ENCODE peak calls at places on chromosomes 11 and 22, in ten cellular contexts. L, W, G, I, C, M, U, N, X and J are unnamed samples.
A peak's percentile ranks its signal among the peaks of the same experiment; 100 is the strongest.

GRCh38 chr11:7098235-7098832 is 9.5 kb downstream of the RBMXL2 start:
- DNase-seq in L (no peak), W (no peak), G (no peak), I (no peak), C (peak; percentile 37), M (no peak), U (peak; percentile 64), N (peak; percentile 48), X (peak; percentile 33), J (no peak)

GRCh38 chr11:1218256-1218787 is 4.5 kb upstream of the MUC5B start:
- DNase-seq in L (no peak), W (no peak), G (no peak), I (no peak), C (no peak), M (no peak), U (no peak), N (no peak), X (no peak), J (peak; percentile 4)

GRCh38 chr11:61446211-61446651 is 16.3 kb downstream of the SDHAF2 start:
- DNase-seq in L (peak; percentile 87), W (peak; percentile 65), G (peak; percentile 63), I (peak; percentile 90), C (peak; percentile 94), M (peak; percentile 77), U (peak; percentile 99), N (peak; percentile 48), X (peak; percentile 74), J (peak; percentile 88)

GRCh38 chr22:36356708-36357694 is 30.8 kb downstream of the MYH9 start:
- DNase-seq in L (peak; percentile 45), W (no peak), G (no peak), I (no peak), C (no peak), M (no peak), U (no peak), N (no peak), X (no peak), J (no peak)

GRCh38 chr11:3207530-3208189 is 11.0 kb downstream of the MRGPRG start:
- DNase-seq in L (no peak), W (no peak), G (no peak), I (no peak), C (no peak), M (no peak), U (no peak), N (no peak), X (no peak), J (no peak)

GRCh38 chr22:36763576-36763975 is 12.3 kb downstream of the IFT27 start:
- DNase-seq in L (no peak), W (no peak), G (no peak), I (no peak), C (no peak), M (no peak), U (no peak), N (no peak), X (no peak), J (no peak)

GRCh38 chr11:117641008-117641915 is 155.8 kb downstream of the DSCAML1 start:
- DNase-seq in L (no peak), W (no peak), G (no peak), I (no peak), C (no peak), M (peak; percentile 50), U (no peak), N (no peak), X (no peak), J (no peak)

GRCh38 chr11:16902182-16902581 is 112.0 kb downstream of the PLEKHA7 start:
- DNase-seq in L (peak; percentile 15), W (no peak), G (no peak), I (no peak), C (peak; percentile 52), M (no peak), U (no peak), N (no peak), X (no peak), J (no peak)

GRCh38 chr11:105361651-105362050 is 222.1 kb upstream of the CARD18 start:
- DNase-seq in L (no peak), W (no peak), G (no peak), I (no peak), C (no peak), M (no peak), U (no peak), N (no peak), X (no peak), J (no peak)

GRCh38 chr11:62908468-62909072 is 12.6 kb downstream of the CHRM1 start:
- DNase-seq in L (no peak), W (no peak), G (no peak), I (no peak), C (no peak), M (no peak), U (no peak), N (no peak), X (no peak), J (no peak)

GRCh38 chr22:27800250-27801131 is 1.1 kb downstream of the MN1 start:
- DNase-seq in L (no peak), W (no peak), G (no peak), I (peak; percentile 52), C (no peak), M (no peak), U (peak; percentile 80), N (no peak), X (no peak), J (peak; percentile 59)

GRCh38 chr22:21032037-21032842 is at the start of gene SLC7A4:
- DNase-seq in L (peak; percentile 7), W (no peak), G (no peak), I (no peak), C (peak; percentile 44), M (peak; percentile 30), U (no peak), N (no peak), X (peak; percentile 16), J (no peak)

GRCh38 chr11:17967661-17968060 is 45.2 kb downstream of the SERGEF start:
- DNase-seq in L (no peak), W (no peak), G (no peak), I (no peak), C (no peak), M (no peak), U (no peak), N (no peak), X (no peak), J (no peak)

GRCh38 chr11:65215441-65216076 is 33.8 kb downstream of the CAPN1 start:
- DNase-seq in L (peak; percentile 34), W (peak; percentile 13), G (no peak), I (no peak), C (no peak), M (no peak), U (peak; percentile 37), N (no peak), X (no peak), J (no peak)

GRCh38 chr11:75351541-75352416 is at the start of gene ARRB1:
- DNase-seq in L (peak; percentile 58), W (peak; percentile 21), G (peak; percentile 51), I (peak; percentile 83), C (peak; percentile 39), M (peak; percentile 76), U (peak; percentile 71), N (peak; percentile 37), X (peak; percentile 58), J (peak; percentile 83)

GRCh38 chr22:49917997-49918910 is at the start of the genes ALG12 and CRELD2:
- DNase-seq in L (peak; percentile 96), W (peak; percentile 93), G (peak; percentile 96), I (peak; percentile 97), C (peak; percentile 94), M (peak; percentile 97), U (peak; percentile 99), N (peak; percentile 95), X (peak; percentile 72), J (peak; percentile 97)

GRCh38 chr11:72615329-72615728 is 58.9 kb downstream of the PDE2A start:
- DNase-seq in L (no peak), W (no peak), G (no peak), I (no peak), C (no peak), M (no peak), U (no peak), N (no peak), X (no peak), J (no peak)

GRCh38 chr11:82494988-82495432 is 238.7 kb downstream of the FAM181B start:
- DNase-seq in L (no peak), W (no peak), G (no peak), I (no peak), C (no peak), M (no peak), U (no peak), N (no peak), X (no peak), J (no peak)

GRCh38 chr11:28606930-28607329 is 498.7 kb downstream of the METTL15 start:
- DNase-seq in L (no peak), W (no peak), G (no peak), I (no peak), C (peak; percentile 50), M (no peak), U (no peak), N (no peak), X (no peak), J (no peak)

GRCh38 chr11:72072348-72072747 is 8.0 kb downstream of the NUMA1 start:
- DNase-seq in L (no peak), W (no peak), G (no peak), I (no peak), C (peak; percentile 66), M (no peak), U (peak; percentile 86), N (no peak), X (no peak), J (no peak)

GRCh38 chr22:24434472-24435322 is 7.3 kb downstream of the ADORA2A start:
- DNase-seq in L (peak; percentile 57), W (peak; percentile 46), G (peak; percentile 35), I (no peak), C (peak; percentile 19), M (no peak), U (peak; percentile 43), N (peak; percentile 71), X (no peak), J (no peak)

GRCh38 chr11:125070699-125071254 is 7.7 kb downstream of the SLC37A2 start:
- DNase-seq in L (no peak), W (no peak), G (no peak), I (peak; percentile 59), C (peak; percentile 87), M (peak; percentile 42), U (peak; percentile 90), N (peak; percentile 36), X (no peak), J (peak; percentile 51)

GRCh38 chr11:75536786-75537629 is 11.3 kb upstream of the GDPD5 start:
- DNase-seq in L (peak; percentile 16), W (no peak), G (no peak), I (no peak), C (no peak), M (no peak), U (peak; percentile 37), N (peak; percentile 51), X (no peak), J (no peak)

GRCh38 chr11:126816655-126817054 is 183.9 kb downstream of the KIRREL3 start:
- DNase-seq in L (no peak), W (no peak), G (no peak), I (no peak), C (no peak), M (no peak), U (peak; percentile 53), N (no peak), X (peak; percentile 40), J (no peak)

GRCh38 chr11:69744435-69744834 is 30.7 kb downstream of the FGF4 start:
- DNase-seq in L (no peak), W (no peak), G (no peak), I (no peak), C (peak; percentile 96), M (no peak), U (no peak), N (no peak), X (no peak), J (no peak)

GRCh38 chr11:128323381-128323780 is 264.0 kb downstream of the ETS1 start:
- DNase-seq in L (no peak), W (no peak), G (no peak), I (no peak), C (peak; percentile 61), M (no peak), U (peak; percentile 60), N (peak; percentile 11), X (no peak), J (no peak)

GRCh38 chr11:33622806-33623205 is 77.8 kb downstream of the C11orf91 start:
- DNase-seq in L (no peak), W (no peak), G (no peak), I (no peak), C (no peak), M (no peak), U (no peak), N (no peak), X (no peak), J (no peak)